ENCODE peak calls at places on chromosomes 6 and 20, in nine cellular contexts. U is RWPE1; E is GM20000; J is EH; B is HAP-1; O is epithelial cell of proximal tubule; H is NCI-H1092; P is AG04450; W is effector CD4-positive, alpha-beta T cell. Y is an unnamed sample.

GRCh38 chr6:129754750-129755149 is 44.8 kb upstream of the ARHGAP18 start:
- DNase-seq in U (no peak), E (no peak), J (no peak), B (peak), O (no peak), H (no peak), P (no peak), W (no peak), Y (no peak)

GRCh38 chr6:17280552-17281090 is 540 bp upstream of the RBM24 start:
- DNase-seq in U (no peak), E (peak), J (peak), B (peak), O (no peak), H (no peak), P (no peak), W (no peak), Y (peak)

GRCh38 chr6:40197371-40197770 is 263.1 kb upstream of the MOCS1 start:
- DNase-seq in U (no peak), E (no peak), J (no peak), B (no peak), O (no peak), H (no peak), P (no peak), W (no peak), Y (no peak)

GRCh38 chr6:40210628-40211056 is 276.4 kb upstream of the MOCS1 start:
- DNase-seq in U (no peak), E (no peak), J (no peak), B (no peak), O (no peak), H (no peak), P (no peak), W (no peak), Y (no peak)

GRCh38 chr6:56364482-56365313 is 117.3 kb upstream of the COL21A1 start:
- DNase-seq in U (no peak), E (no peak), J (peak), B (no peak), O (no peak), H (no peak), P (no peak), W (no peak), Y (no peak)

GRCh38 chr6:47061631-47062300 is 19.6 kb upstream of the ADGRF1 start:
- DNase-seq in U (no peak), E (no peak), J (peak), B (no peak), O (no peak), H (no peak), P (no peak), W (no peak), Y (no peak)

GRCh38 chr20:56447227-56447626 is 21.2 kb upstream of the RTF2 start:
- DNase-seq in U (no peak), E (no peak), J (no peak), B (no peak), O (no peak), H (no peak), P (no peak), W (no peak), Y (no peak)

GRCh38 chr6:61977951-61978350 is 308.1 kb downstream of the KHDRBS2 start:
- DNase-seq in U (no peak), E (no peak), J (no peak), B (no peak), O (no peak), H (no peak), P (no peak), W (no peak), Y (no peak)

GRCh38 chr6:56806368-56806767 is 148.5 kb upstream of the BEND6 start:
- DNase-seq in U (no peak), E (no peak), J (no peak), B (peak), O (no peak), H (no peak), P (no peak), W (no peak), Y (no peak)

GRCh38 chr6:136491251-136491650 is 59.0 kb downstream of the MAP7 start:
- DNase-seq in U (no peak), E (no peak), J (no peak), B (no peak), O (no peak), H (no peak), P (no peak), W (no peak), Y (no peak)

GRCh38 chr6:88567696-88568095 is 395.7 kb downstream of the RNGTT start:
- DNase-seq in U (no peak), E (no peak), J (no peak), B (no peak), O (no peak), H (no peak), P (no peak), W (no peak), Y (no peak)

GRCh38 chr6:34587325-34587724 is 31.2 kb upstream of the SPDEF start:
- DNase-seq in U (no peak), E (no peak), J (no peak), B (no peak), O (no peak), H (no peak), P (no peak), W (no peak), Y (no peak)

GRCh38 chr20:46232575-46232974 is 75.7 kb downstream of the CDH22 start:
- DNase-seq in U (no peak), E (no peak), J (no peak), B (no peak), O (no peak), H (no peak), P (no peak), W (no peak), Y (no peak)

GRCh38 chr6:10976571-10976970 is 67.5 kb downstream of the ELOVL2 start:
- DNase-seq in U (no peak), E (no peak), J (no peak), B (no peak), O (no peak), H (no peak), P (no peak), W (no peak), Y (no peak)

GRCh38 chr20:61055642-61056041 is 196.4 kb upstream of the CDH4 start:
- DNase-seq in U (no peak), E (no peak), J (no peak), B (no peak), O (no peak), H (no peak), P (no peak), W (no peak), Y (no peak)

GRCh38 chr20:9293145-9293544 is 221.2 kb upstream of the LAMP5 start:
- DNase-seq in U (no peak), E (no peak), J (no peak), B (no peak), O (no peak), H (no peak), P (no peak), W (no peak), Y (no peak)

GRCh38 chr6:137316626-137317025 is 97.4 kb upstream of the IFNGR1 start:
- DNase-seq in U (no peak), E (no peak), J (no peak), B (no peak), O (no peak), H (no peak), P (no peak), W (no peak), Y (no peak)

GRCh38 chr6:122904166-122904565 is 91.9 kb upstream of the CLVS2 start:
- DNase-seq in U (no peak), E (no peak), J (no peak), B (no peak), O (no peak), H (no peak), P (no peak), W (no peak), Y (no peak)

GRCh38 chr20:2210646-2211556 is 84.9 kb upstream of the TGM3 start:
- DNase-seq in U (peak), E (no peak), J (peak), B (no peak), O (no peak), H (no peak), P (no peak), W (no peak), Y (no peak)

GRCh38 chr20:33826270-33826897 is 15.2 kb downstream of the CHMP4B start:
- DNase-seq in U (no peak), E (no peak), J (peak), B (no peak), O (no peak), H (no peak), P (no peak), W (no peak), Y (no peak)

GRCh38 chr6:47209632-47210031 is 100.1 kb downstream of the TNFRSF21 start:
- DNase-seq in U (no peak), E (no peak), J (peak), B (no peak), O (peak), H (no peak), P (no peak), W (no peak), Y (no peak)

GRCh38 chr6:47716207-47716606 is 17.8 kb downstream of the ADGRF4 start:
- DNase-seq in U (no peak), E (no peak), J (no peak), B (no peak), O (no peak), H (no peak), P (no peak), W (no peak), Y (no peak)

GRCh38 chr20:20083796-20084195 is 31.5 kb downstream of the CFAP61 start:
- DNase-seq in U (peak), E (peak), J (peak), B (peak), O (no peak), H (peak), P (no peak), W (no peak), Y (peak)

GRCh38 chr20:1894951-1895673 is at the start of gene SIRPA:
- DNase-seq in U (peak), E (peak), J (peak), B (peak), O (no peak), H (peak), P (no peak), W (no peak), Y (peak)

GRCh38 chr20:25739615-25740320 is 43.1 kb upstream of the ZNF337 start:
- DNase-seq in U (peak), E (no peak), J (peak), B (no peak), O (no peak), H (no peak), P (no peak), W (no peak), Y (no peak)

GRCh38 chr6:87099472-87099871 is 4.6 kb upstream of the CGA start:
- DNase-seq in U (no peak), E (no peak), J (no peak), B (no peak), O (no peak), H (no peak), P (no peak), W (no peak), Y (no peak)

GRCh38 chr6:89464295-89464694 is 31.3 kb downstream of the ANKRD6 start:
- DNase-seq in U (no peak), E (no peak), J (no peak), B (no peak), O (no peak), H (no peak), P (no peak), W (no peak), Y (no peak)

GRCh38 chr20:48957053-48957481 is 35.6 kb downstream of the ARFGEF2 start:
- DNase-seq in U (no peak), E (no peak), J (no peak), B (no peak), O (no peak), H (no peak), P (no peak), W (no peak), Y (no peak)

GRCh38 chr6:62652692-62653328 is 366.8 kb upstream of the KHDRBS2 start:
- DNase-seq in U (no peak), E (no peak), J (no peak), B (no peak), O (peak), H (no peak), P (no peak), W (no peak), Y (no peak)

GRCh38 chr6:35262596-35262995 is 3.1 kb downstream of the ZNF76 start:
- DNase-seq in U (no peak), E (no peak), J (peak), B (no peak), O (no peak), H (no peak), P (no peak), W (no peak), Y (no peak)

GRCh38 chr6:156870926-156871539 is 93.9 kb downstream of the ARID1B start:
- DNase-seq in U (no peak), E (no peak), J (no peak), B (no peak), O (no peak), H (no peak), P (no peak), W (no peak), Y (no peak)